ENCODE peak calls at places on chromosomes 16 and 17, in five cellular contexts. W, C, K, Q and A are unnamed samples.

GRCh38 chr16:86471896-86472295 is 38.4 kb upstream of the FOXF1 start:
- DNase-seq in W (no peak), C (no peak), K (no peak), Q (no peak), A (no peak)

GRCh38 chr17:50865060-50865867 is 890 bp downstream of the TOB1 start:
- DNase-seq in W (peak; percentile 36), C (peak; percentile 82), K (peak; percentile 82), Q (peak; percentile 53), A (peak; percentile 26)

GRCh38 chr17:61774724-61775123 is 88.6 kb downstream of the BRIP1 start:
- DNase-seq in W (no peak), C (no peak), K (no peak), Q (no peak), A (no peak)

GRCh38 chr17:7839890-7840260 is 5.9 kb downstream of the KDM6B start:
- DNase-seq in W (no peak), C (peak; percentile 31), K (no peak), Q (no peak), A (no peak)

GRCh38 chr16:50372611-50373344 is 4.0 kb upstream of the BRD7 start:
- DNase-seq in W (no peak), C (no peak), K (no peak), Q (peak; percentile 30), A (no peak)

GRCh38 chr16:85612191-85612800 is 826 bp upstream of the GSE1 start:
- DNase-seq in W (no peak), C (peak; percentile 55), K (peak; percentile 69), Q (peak; percentile 96), A (no peak)

GRCh38 chr17:50101346-50102163 is 6.4 kb downstream of the PDK2 start:
- DNase-seq in W (no peak), C (peak; percentile 40), K (peak; percentile 91), Q (peak; percentile 52), A (no peak)

GRCh38 chr17:67221062-67221998 is 23.7 kb downstream of the HELZ start:
- DNase-seq in W (peak; percentile 41), C (peak; percentile 39), K (no peak), Q (no peak), A (no peak)

GRCh38 chr17:73210002-73210678 is 17.3 kb downstream of the COG1 start:
- DNase-seq in W (no peak), C (no peak), K (no peak), Q (no peak), A (no peak)

GRCh38 chr16:2238396-2239230 is 2.4 kb downstream of the DNASE1L2 start:
- DNase-seq in W (no peak), C (peak; percentile 51), K (no peak), Q (peak; percentile 72), A (no peak)

GRCh38 chr17:75876938-75877751 is 1.2 kb downstream of the TRIM47 start:
- DNase-seq in W (no peak), C (peak; percentile 40), K (peak; percentile 97), Q (peak; percentile 97), A (no peak)

GRCh38 chr16:19884611-19885455 is at the start of gene GPRC5B:
- DNase-seq in W (peak; percentile 79), C (peak; percentile 85), K (peak; percentile 82), Q (peak; percentile 18), A (peak; percentile 33)

GRCh38 chr17:73772107-73772705 is 128.0 kb upstream of the SDK2 start:
- DNase-seq in W (no peak), C (no peak), K (no peak), Q (no peak), A (no peak)

GRCh38 chr17:31256936-31257335 is 40.1 kb downstream of the OMG start:
- DNase-seq in W (no peak), C (no peak), K (no peak), Q (no peak), A (no peak)

GRCh38 chr16:58515871-58516767 is 802 bp downstream of the SETD6 start:
- DNase-seq in W (no peak), C (peak; percentile 66), K (peak; percentile 63), Q (no peak), A (no peak)

GRCh38 chr17:7606280-7606679 is 8.4 kb downstream of the FXR2 start:
- DNase-seq in W (no peak), C (no peak), K (no peak), Q (no peak), A (no peak)

GRCh38 chr16:69522041-69522578 is 43.7 kb upstream of the NFAT5 start:
- DNase-seq in W (no peak), C (no peak), K (no peak), Q (no peak), A (no peak)

GRCh38 chr16:57341062-57341440 is 17.5 kb upstream of the CCL22 start:
- DNase-seq in W (no peak), C (no peak), K (no peak), Q (no peak), A (no peak)

GRCh38 chr16:85357323-85357722 is 245.1 kb upstream of the CIBAR2 start:
- DNase-seq in W (no peak), C (no peak), K (no peak), Q (no peak), A (no peak)

GRCh38 chr16:84829168-84829965 is 9.6 kb downstream of the CRISPLD2 start:
- DNase-seq in W (no peak), C (peak; percentile 42), K (peak; percentile 83), Q (no peak), A (no peak)

GRCh38 chr16:75087040-75087979 is 29.3 kb downstream of the LDHD start:
- DNase-seq in W (peak; percentile 35), C (no peak), K (no peak), Q (no peak), A (no peak)

GRCh38 chr17:33142703-33143299 is 150.3 kb downstream of the ASIC2 start:
- DNase-seq in W (peak; percentile 60), C (peak; percentile 75), K (no peak), Q (peak; percentile 22), A (peak; percentile 41)

GRCh38 chr17:64778367-64779290 is 116.5 kb upstream of the SMURF2 start:
- DNase-seq in W (peak; percentile 53), C (peak; percentile 64), K (peak; percentile 56), Q (no peak), A (no peak)